ENCODE peak calls at places on chromosomes 13 and 19, in seven cellular contexts. C is activated T-helper 2 cell treated with anti-CD3 and anti-CD28 coated beads, Interferon-gamma antibody, Interleukin-2, Interleukin-4, amounts not matched to agents 10 μg/mL and 5 μg/mL and 100 μg/mL, durations not matched to agents 14 hours and 24 hours and 36 hours; N is adrenal gland; Y is neuronal stem cell; H is astrocyte of the spinal cord; Q is HTR-8/SVneo; U is T1000. I is an unnamed sample.

GRCh38 chr13:100530645-100531044 is 57.9 kb downstream of the GGACT start:
- DNase-seq in C (no peak), N (no peak), Y (no peak), H (no peak), Q (no peak), U (no peak), I (peak)

GRCh38 chr19:48287748-48288147 is 17.9 kb downstream of the ZNF114 start:
- DNase-seq in C (no peak), N (no peak), Y (no peak), H (no peak), Q (no peak), U (no peak), I (no peak)

GRCh38 chr13:50518791-50519201 is 324.7 kb downstream of the DLEU7 start:
- DNase-seq in C (no peak), N (no peak), Y (no peak), H (peak), Q (no peak), U (no peak), I (peak)

GRCh38 chr13:25727250-25727649 is 324.6 kb downstream of the SHISA2 start:
- DNase-seq in C (no peak), N (no peak), Y (no peak), H (no peak), Q (no peak), U (no peak), I (no peak)

GRCh38 chr13:111115051-111115840 is at the start of gene ARHGEF7:
- DNase-seq in C (no peak), N (no peak), Y (peak), H (no peak), Q (no peak), U (no peak), I (peak)

GRCh38 chr19:41616785-41617621 is 9.9 kb downstream of the CEACAM4 start:
- DNase-seq in C (no peak), N (no peak), Y (no peak), H (no peak), Q (peak), U (no peak), I (peak)

GRCh38 chr19:50003810-50004419 is 21.3 kb downstream of the VRK3 start:
- DNase-seq in C (peak), N (peak), Y (no peak), H (peak), Q (peak), U (peak), I (peak)

GRCh38 chr13:39317284-39317683 is 279.0 kb downstream of the NHLRC3 start:
- DNase-seq in C (no peak), N (peak), Y (no peak), H (peak), Q (no peak), U (no peak), I (peak)

GRCh38 chr19:7799640-7800355 is 30.2 kb upstream of the EVI5L start:
- DNase-seq in C (peak), N (peak), Y (peak), H (peak), Q (peak), U (no peak), I (peak)

GRCh38 chr13:28754698-28755545 is 36.2 kb upstream of the SLC46A3 start:
- DNase-seq in C (peak), N (peak), Y (no peak), H (peak), Q (no peak), U (no peak), I (peak)

GRCh38 chr13:47027797-47028437 is 131.1 kb upstream of the HTR2A start:
- DNase-seq in C (no peak), N (no peak), Y (no peak), H (peak), Q (no peak), U (no peak), I (no peak)

GRCh38 chr13:87274209-87274819 is 396.9 kb upstream of the SLITRK5 start:
- DNase-seq in C (no peak), N (peak), Y (peak), H (peak), Q (peak), U (no peak), I (peak)

GRCh38 chr19:28607066-28607583 is 605.8 kb downstream of the UQCRFS1 start:
- DNase-seq in C (no peak), N (no peak), Y (no peak), H (no peak), Q (no peak), U (no peak), I (no peak)

GRCh38 chr13:87954116-87954515 is 282.9 kb downstream of the SLITRK5 start:
- DNase-seq in C (no peak), N (no peak), Y (no peak), H (no peak), Q (peak), U (no peak), I (no peak)

GRCh38 chr19:21335721-21336120 is 6.5 kb upstream of the ZNF708 start:
- DNase-seq in C (no peak), N (no peak), Y (no peak), H (no peak), Q (no peak), U (no peak), I (no peak)

GRCh38 chr19:42306646-42307045 is 4.2 kb upstream of the PAFAH1B3 start:
- DNase-seq in C (no peak), N (no peak), Y (no peak), H (no peak), Q (no peak), U (no peak), I (no peak)

GRCh38 chr13:44107357-44108121 is 227.8 kb downstream of the LACC1 start:
- DNase-seq in C (no peak), N (no peak), Y (no peak), H (no peak), Q (no peak), U (no peak), I (no peak)

GRCh38 chr13:20565120-20565736 is 1.7 kb upstream of the IFT88 start:
- DNase-seq in C (no peak), N (no peak), Y (no peak), H (no peak), Q (no peak), U (no peak), I (no peak)

GRCh38 chr13:32314271-32314967 is 744 bp downstream of the ZAR1L start:
- DNase-seq in C (no peak), N (peak), Y (no peak), H (no peak), Q (no peak), U (no peak), I (peak)

GRCh38 chr13:100483836-100484381 is 104.7 kb downstream of the GGACT start:
- DNase-seq in C (no peak), N (no peak), Y (no peak), H (no peak), Q (no peak), U (no peak), I (no peak)

GRCh38 chr13:28463481-28463880 is 31.4 kb downstream of the FLT1 start:
- DNase-seq in C (no peak), N (no peak), Y (no peak), H (no peak), Q (no peak), U (no peak), I (no peak)

GRCh38 chr13:75870397-75870801 is 234.3 kb downstream of the LMO7 start:
- DNase-seq in C (peak), N (no peak), Y (peak), H (no peak), Q (peak), U (no peak), I (peak)

GRCh38 chr19:49157445-49158224 is at the start of gene TRPM4:
- DNase-seq in C (peak), N (peak), Y (peak), H (peak), Q (peak), U (peak), I (peak)

GRCh38 chr13:106349080-106349841 is 186.2 kb downstream of the EFNB2 start:
- DNase-seq in C (no peak), N (no peak), Y (peak), H (peak), Q (no peak), U (no peak), I (no peak)

GRCh38 chr19:32227561-32228165 is 117.7 kb upstream of the ZNF507 start:
- DNase-seq in C (no peak), N (no peak), Y (no peak), H (no peak), Q (no peak), U (no peak), I (no peak)

GRCh38 chr19:43755256-43755801 is 567 bp upstream of the SMG9 start:
- DNase-seq in C (peak), N (peak), Y (peak), H (peak), Q (no peak), U (peak), I (peak)

GRCh38 chr13:44697058-44697457 is 120.9 kb upstream of the TSC22D1 start:
- DNase-seq in C (no peak), N (no peak), Y (no peak), H (no peak), Q (no peak), U (no peak), I (no peak)

GRCh38 chr19:35905178-35905727 is 2.8 kb downstream of the TYROBP start:
- DNase-seq in C (no peak), N (no peak), Y (no peak), H (no peak), Q (no peak), U (no peak), I (no peak)

GRCh38 chr13:75368167-75368566 is 113.8 kb downstream of the TBC1D4 start:
- DNase-seq in C (no peak), N (peak), Y (no peak), H (peak), Q (no peak), U (no peak), I (peak)

GRCh38 chr19:38433268-38433733 is at the start of gene RYR1:
- DNase-seq in C (peak), N (no peak), Y (peak), H (no peak), Q (peak), U (no peak), I (peak)

GRCh38 chr19:48632692-48633147 is 4.5 kb downstream of the DBP start:
- DNase-seq in C (no peak), N (peak), Y (no peak), H (no peak), Q (no peak), U (no peak), I (no peak)

GRCh38 chr19:33171916-33172359 is 22.2 kb upstream of the LRP3 start:
- DNase-seq in C (no peak), N (no peak), Y (no peak), H (peak), Q (no peak), U (peak), I (peak)

GRCh38 chr19:7242601-7243258 is 51.5 kb downstream of the INSR start:
- DNase-seq in C (no peak), N (peak), Y (no peak), H (peak), Q (peak), U (no peak), I (peak)

GRCh38 chr19:3464797-3465235 is 15.5 kb downstream of the SMIM24 start:
- DNase-seq in C (no peak), N (peak), Y (no peak), H (no peak), Q (no peak), U (no peak), I (no peak)

GRCh38 chr13:107258599-107259187 is 690.8 kb upstream of the ARGLU1 start:
- DNase-seq in C (no peak), N (no peak), Y (no peak), H (no peak), Q (no peak), U (no peak), I (peak)

GRCh38 chr13:110287031-110287828 is 19.7 kb downstream of the COL4A1 start:
- DNase-seq in C (no peak), N (no peak), Y (no peak), H (no peak), Q (no peak), U (no peak), I (peak)

GRCh38 chr13:52455677-52456041 is 381 bp downstream of the CKAP2 start:
- DNase-seq in C (peak), N (peak), Y (peak), H (peak), Q (peak), U (no peak), I (peak)

GRCh38 chr13:31896427-31896826 is 135.1 kb upstream of the FRY start:
- DNase-seq in C (no peak), N (no peak), Y (no peak), H (peak), Q (no peak), U (peak), I (peak)